ENCODE peak calls at places on chromosomes 16 and 17, in six cellular contexts. S is IMR-90, O is ascending aorta, F is caudate nucleus, J is prostate gland, Q is fibroblast of lung. P is an unnamed sample.

GRCh38 chr17:21513012-21513570 is 136.9 kb downstream of the KCNJ12 start:
- DNase-seq in S (peak; percentile 64), O (no peak), F (peak; percentile 56), J (peak; percentile 62), Q (peak; percentile 67), P (peak; percentile 57)

GRCh38 chr16:86669937-86670772 is 91.8 kb downstream of the FOXL1 start:
- DNase-seq in S (peak; percentile 61), O (no peak), F (no peak), J (no peak), Q (peak; percentile 79), P (no peak)

GRCh38 chr17:59845595-59846390 is 47.0 kb downstream of the TUBD1 start:
- DNase-seq in S (peak; percentile 89), O (no peak), F (no peak), J (peak; percentile 67), Q (peak; percentile 93), P (no peak)

GRCh38 chr16:82047374-82047773 is 12.3 kb downstream of the HSD17B2 start:
- DNase-seq in S (no peak), O (no peak), F (no peak), J (no peak), Q (no peak), P (no peak)

GRCh38 chr17:12415031-12415430 is 250.7 kb upstream of the MYOCD start:
- DNase-seq in S (peak; percentile 94), O (no peak), F (no peak), J (no peak), Q (peak; percentile 54), P (no peak)

GRCh38 chr16:50301626-50302471 is 35.5 kb downstream of the ADCY7 start:
- DNase-seq in S (peak; percentile 86), O (no peak), F (no peak), J (no peak), Q (peak; percentile 71), P (no peak)

GRCh38 chr17:68462381-68463210 is 5.3 kb upstream of the WIPI1 start:
- DNase-seq in S (peak; percentile 81), O (no peak), F (peak; percentile 17), J (peak; percentile 69), Q (peak; percentile 88), P (peak; percentile 35)

GRCh38 chr17:44581868-44582267 is 24.6 kb downstream of the FZD2 start:
- DNase-seq in S (no peak), O (no peak), F (no peak), J (no peak), Q (no peak), P (no peak)

GRCh38 chr17:82497483-82498405 is 21.8 kb upstream of the FOXK2 start:
- DNase-seq in S (peak; percentile 82), O (no peak), F (peak; percentile 54), J (no peak), Q (peak; percentile 49), P (no peak)

GRCh38 chr16:53882310-53882709 is 178.4 kb downstream of the FTO start:
- DNase-seq in S (no peak), O (no peak), F (no peak), J (no peak), Q (no peak), P (no peak)

GRCh38 chr17:28745777-28746473 is 2.1 kb downstream of the TRAF4 start:
- DNase-seq in S (no peak), O (no peak), F (no peak), J (no peak), Q (no peak), P (no peak)

GRCh38 chr17:29909604-29910003 is 20.4 kb downstream of the SSH2 start:
- DNase-seq in S (peak; percentile 52), O (no peak), F (no peak), J (no peak), Q (no peak), P (no peak)

GRCh38 chr17:83100220-83100852 is 20.9 kb downstream of the METRNL start:
- DNase-seq in S (no peak), O (no peak), F (no peak), J (no peak), Q (no peak), P (no peak)

GRCh38 chr17:59160203-59161025 is 4.9 kb downstream of the PRR11 start:
- DNase-seq in S (no peak), O (no peak), F (no peak), J (no peak), Q (peak; percentile 29), P (no peak)

GRCh38 chr17:59221159-59221847 is 992 bp downstream of the GDPD1 start:
- DNase-seq in S (no peak), O (no peak), F (no peak), J (no peak), Q (no peak), P (no peak)

GRCh38 chr17:75087558-75088453 is at the start of gene SLC16A5:
- DNase-seq in S (peak; percentile 55), O (peak; percentile 48), F (peak; percentile 9), J (peak; percentile 92), Q (peak; percentile 75), P (no peak)

GRCh38 chr17:36920032-36921000 is 17.0 kb upstream of the LHX1 start:
- DNase-seq in S (peak; percentile 46), O (no peak), F (no peak), J (no peak), Q (no peak), P (no peak)

GRCh38 chr16:28321700-28322411 is 29.5 kb downstream of the SBK1 start:
- DNase-seq in S (peak; percentile 9), O (no peak), F (no peak), J (no peak), Q (peak; percentile 15), P (no peak)

GRCh38 chr16:86761117-86761971 is 183.0 kb downstream of the FOXL1 start:
- DNase-seq in S (peak; percentile 68), O (no peak), F (peak; percentile 63), J (no peak), Q (peak; percentile 73), P (no peak)

GRCh38 chr17:50768348-50768761 is 1.0 kb upstream of the ANKRD40CL start:
- DNase-seq in S (no peak), O (no peak), F (no peak), J (peak; percentile 84), Q (no peak), P (no peak)

GRCh38 chr17:59373879-59374495 is 42.5 kb downstream of the YPEL2 start:
- DNase-seq in S (peak; percentile 62), O (no peak), F (no peak), J (no peak), Q (peak; percentile 81), P (no peak)

GRCh38 chr16:68091604-68092261 is 6.6 kb downstream of the NFATC3 start:
- DNase-seq in S (peak; percentile 72), O (no peak), F (no peak), J (peak; percentile 52), Q (peak; percentile 70), P (no peak)

GRCh38 chr17:45833826-45834439 is 10.7 kb upstream of the SPPL2C start:
- DNase-seq in S (no peak), O (no peak), F (no peak), J (no peak), Q (no peak), P (no peak)

GRCh38 chr16:85752511-85753420 is 1.9 kb upstream of the C16orf74 start:
- DNase-seq in S (peak; percentile 62), O (no peak), F (no peak), J (peak; percentile 50), Q (peak; percentile 34), P (no peak)

GRCh38 chr16:28010671-28011070 is 52.8 kb downstream of the GSG1L start:
- DNase-seq in S (peak; percentile 4), O (no peak), F (no peak), J (no peak), Q (no peak), P (no peak)

GRCh38 chr17:4853195-4853762 is 20.1 kb downstream of the MINK1 start:
- DNase-seq in S (no peak), O (no peak), F (no peak), J (no peak), Q (no peak), P (no peak)

GRCh38 chr17:4856271-4856936 is 23.3 kb downstream of the MINK1 start:
- DNase-seq in S (no peak), O (no peak), F (no peak), J (no peak), Q (no peak), P (peak; percentile 50)

GRCh38 chr17:4852504-4853075 is 19.4 kb downstream of the MINK1 start:
- DNase-seq in S (peak; percentile 78), O (no peak), F (no peak), J (no peak), Q (peak; percentile 41), P (no peak)

GRCh38 chr17:4856937-4857314 is 23.8 kb downstream of the MINK1 start:
- DNase-seq in S (no peak), O (no peak), F (peak; percentile 73), J (no peak), Q (no peak), P (peak; percentile 46)

GRCh38 chr17:4854181-4854681 is 21.1 kb downstream of the MINK1 start:
- DNase-seq in S (peak; percentile 66), O (no peak), F (no peak), J (peak; percentile 83), Q (no peak), P (no peak)
- H3K27ac ChIP-seq in S (no peak overlapping the region), O (no peak overlapping the region), F (no peak overlapping the region), J (peak overlapping the region; percentile 72), Q (no peak overlapping the region), P (peak overlapping the region; percentile 17)

DNA sequence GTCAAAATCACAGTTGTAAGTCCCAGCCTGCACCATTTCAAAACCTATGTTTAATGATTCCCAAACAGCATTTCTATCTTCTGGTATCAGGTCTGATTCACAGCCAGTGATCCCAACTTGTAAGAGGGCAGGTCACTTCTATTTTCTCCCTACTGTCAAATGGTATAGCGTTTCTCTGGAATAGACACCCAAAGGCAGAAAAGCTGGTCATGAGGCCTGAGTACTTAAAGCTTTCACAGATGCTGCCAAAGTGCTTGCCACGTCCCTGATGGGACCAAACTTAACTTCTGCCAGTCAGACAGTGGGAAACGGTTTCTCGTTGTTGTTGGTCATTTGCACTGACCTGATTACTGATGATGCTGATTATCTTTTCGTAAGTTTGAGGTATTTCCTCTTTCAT is 43.4 kb downstream of the CYTH1 start:
- DNase-seq in S (no peak), O (no peak), F (no peak), J (no peak), Q (no peak), P (no peak)
- H3K27ac ChIP-seq in S (no peak overlapping the region), O (no peak overlapping the region), F (no peak overlapping the region), J (no peak overlapping the region), Q (no peak overlapping the region), P (no peak overlapping the region)

GRCh38 chr17:63425478-63425877 is 20.6 kb downstream of the CYB561 start:
- DNase-seq in S (peak; percentile 84), O (no peak), F (peak; percentile 74), J (peak; percentile 82), Q (peak; percentile 89), P (peak; percentile 32)
- H3K27ac ChIP-seq in S (no peak overlapping the region), O (no peak overlapping the region), F (no peak overlapping the region), J (no peak overlapping the region), Q (no peak overlapping the region), P (no peak overlapping the region)

GRCh38 chr16:11361043-11361442 is 15.8 kb downstream of the RMI2 start:
- DNase-seq in S (no peak), O (no peak), F (no peak), J (no peak), Q (peak; percentile 46), P (no peak)

GRCh38 chr16:11356573-11357331 is 11.5 kb downstream of the RMI2 start:
- DNase-seq in S (peak; percentile 61), O (no peak), F (peak; percentile 29), J (no peak), Q (peak; percentile 72), P (no peak)

GRCh38 chr16:11360581-11360980 is 15.3 kb downstream of the RMI2 start:
- DNase-seq in S (no peak), O (no peak), F (no peak), J (no peak), Q (peak; percentile 17), P (no peak)

GRCh38 chr16:11358531-11358930 is 13.3 kb downstream of the RMI2 start:
- DNase-seq in S (no peak), O (no peak), F (no peak), J (no peak), Q (no peak), P (no peak)

GRCh38 chr16:11359370-11359769 is 14.1 kb downstream of the RMI2 start:
- DNase-seq in S (peak; percentile 90), O (no peak), F (no peak), J (peak; percentile 74), Q (peak; percentile 71), P (no peak)
- H3K27ac ChIP-seq in S (peak overlapping the region; percentile 36), O (no peak overlapping the region), F (no peak overlapping the region), J (no peak overlapping the region), Q (peak overlapping the region; percentile 4), P (no peak overlapping the region)

P was measured in substantia nigra.